ENCODE peak calls at places on chromosome 22, in six cellular contexts. D is tibial nerve, W is PC-3, Z is mesendoderm, B is IMR-90, F is astrocyte. O is an unnamed sample.

GRCh38 chr22:36068776-36069344 is 40.2 kb upstream of the RBFOX2 start:
- DNase-seq in D (no peak), W (peak; percentile 18), Z (no peak), B (peak; percentile 29), F (no peak), O (no peak)

GRCh38 chr22:38412435-38413084 is 42.4 kb downstream of the KCNJ4 start:
- DNase-seq in D (no peak), W (no peak), Z (no peak), B (no peak), F (no peak), O (peak; percentile 66)

GRCh38 chr22:50734343-50734771 is 3.6 kb upstream of the ACR start:
- DNase-seq in D (peak; percentile 9), W (no peak), Z (no peak), B (no peak), F (no peak), O (no peak)

GRCh38 chr22:40588726-40589125 is 47.8 kb downstream of the MRTFA start:
- DNase-seq in D (no peak), W (peak; percentile 37), Z (no peak), B (peak; percentile 70), F (peak; percentile 29), O (no peak)

GRCh38 chr22:40853961-40854360 is 2.5 kb downstream of the ST13 start:
- DNase-seq in D (no peak), W (no peak), Z (no peak), B (no peak), F (no peak), O (no peak)

GRCh38 chr22:46066691-46067090 is 83.6 kb upstream of the PPARA start:
- DNase-seq in D (peak; percentile 19), W (peak; percentile 62), Z (no peak), B (no peak), F (peak; percentile 70), O (no peak)

GRCh38 chr22:32723632-32724031 is 77.9 kb upstream of the TIMP3 start:
- DNase-seq in D (peak; percentile 33), W (no peak), Z (no peak), B (peak; percentile 96), F (peak; percentile 96), O (no peak)

GRCh38 chr22:38262051-38262795 is 10.6 kb downstream of the TMEM184B start:
- DNase-seq in D (no peak), W (peak; percentile 42), Z (peak; percentile 61), B (no peak), F (no peak), O (peak; percentile 85)

GRCh38 chr22:48670747-48671146 is 1156.9 kb downstream of the BRD1 start:
- DNase-seq in D (no peak), W (no peak), Z (no peak), B (no peak), F (no peak), O (no peak)

GRCh38 chr22:44571566-44572413 is 73.8 kb upstream of the RTL6 start:
- DNase-seq in D (no peak), W (no peak), Z (no peak), B (no peak), F (no peak), O (no peak)

GRCh38 chr22:26550498-26551033 is 38.3 kb upstream of the TFIP11 start:
- DNase-seq in D (no peak), W (peak; percentile 3), Z (peak; percentile 39), B (peak; percentile 98), F (peak; percentile 99), O (peak; percentile 36)

GRCh38 chr22:47835726-47836125 is 1073.3 kb downstream of the TBC1D22A start:
- DNase-seq in D (no peak), W (peak; percentile 95), Z (no peak), B (peak; percentile 6), F (peak; percentile 82), O (no peak)

GRCh38 chr22:42958937-42959336 is 56.0 kb downstream of the PACSIN2 start:
- DNase-seq in D (no peak), W (no peak), Z (no peak), B (no peak), F (no peak), O (no peak)
- H3K4me3 ChIP-seq in D (no peak overlapping the region), W (no peak overlapping the region), Z (no peak overlapping the region), B (no peak overlapping the region), F (no peak overlapping the region), O (no peak overlapping the region)

GRCh38 chr22:25484498-25484897 is 80.0 kb upstream of the GRK3 start:
- DNase-seq in D (no peak), W (no peak), Z (no peak), B (no peak), F (no peak), O (no peak)

GRCh38 chr22:25484916-25485315 is 79.6 kb upstream of the GRK3 start:
- DNase-seq in D (no peak), W (no peak), Z (no peak), B (no peak), F (no peak), O (no peak)

GRCh38 chr22:25483931-25484330 is 80.5 kb upstream of the GRK3 start:
- DNase-seq in D (no peak), W (no peak), Z (no peak), B (no peak), F (no peak), O (no peak)

GRCh38 chr22:25487508-25487907 is 77.0 kb upstream of the GRK3 start:
- DNase-seq in D (no peak), W (no peak), Z (no peak), B (no peak), F (no peak), O (no peak)

DNA sequence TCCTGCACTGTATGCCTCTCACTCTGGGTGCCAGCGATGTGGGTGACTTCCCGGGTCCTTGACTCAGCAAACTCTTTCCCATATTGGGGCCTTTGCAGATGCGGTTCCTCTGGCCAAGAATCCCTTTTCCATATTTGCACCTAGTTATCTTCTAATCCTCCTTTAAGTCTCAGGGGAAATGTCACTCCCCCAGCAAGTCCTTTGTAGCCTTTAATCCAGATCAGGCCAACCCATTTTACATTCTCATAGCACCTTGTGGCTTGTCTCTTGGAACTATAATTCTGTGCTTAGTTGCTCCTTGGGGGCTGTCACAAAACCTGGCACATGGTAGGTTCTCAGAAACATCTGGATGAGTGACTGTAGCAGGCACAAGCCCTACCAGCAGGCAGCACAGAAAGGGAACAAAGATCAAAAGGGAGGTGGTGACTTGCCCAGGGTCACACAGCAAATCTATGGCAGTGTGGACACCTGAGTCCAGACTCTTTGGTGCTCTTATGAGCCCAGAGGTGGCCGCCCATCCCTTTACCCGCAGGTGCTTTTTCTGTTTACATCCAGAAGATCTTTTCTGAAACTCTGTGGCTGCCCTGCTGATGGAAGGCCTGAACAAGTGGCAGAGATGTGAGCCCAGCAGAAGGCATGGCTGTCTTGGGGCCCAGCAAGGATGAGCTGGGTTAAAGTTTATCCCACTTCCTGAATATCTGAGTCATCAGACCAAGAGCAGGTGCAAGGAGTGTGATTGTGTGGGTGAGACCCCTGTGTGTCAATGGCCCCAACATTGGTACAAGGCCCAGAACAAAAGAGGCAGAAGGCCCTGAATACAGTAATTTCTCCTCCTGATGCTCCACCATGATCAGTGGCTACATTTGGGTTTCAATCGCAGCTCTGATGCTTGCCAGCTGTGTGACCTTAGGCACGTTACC is 78.6 kb upstream of the GRK3 start:
- DNase-seq in D (no peak), W (no peak), Z (no peak), B (peak; percentile 43), F (no peak), O (no peak)
- H3K4me3 ChIP-seq in D (no peak overlapping the region), W (no peak overlapping the region), Z (no peak overlapping the region), B (no peak overlapping the region), F (no peak overlapping the region), O (no peak overlapping the region)

GRCh38 chr22:39469326-39469680 is 12.5 kb downstream of the MGAT3 start:
- DNase-seq in D (no peak), W (no peak), Z (no peak), B (no peak), F (no peak), O (no peak)
- H3K4me3 ChIP-seq in D (no peak overlapping the region), W (no peak overlapping the region), Z (no peak overlapping the region), B (no peak overlapping the region), F (no peak overlapping the region), O (no peak overlapping the region)

GRCh38 chr22:37244114-37244921 is at the start of gene RAC2:
- DNase-seq in D (no peak), W (peak; percentile 73), Z (peak; percentile 58), B (peak; percentile 57), F (peak; percentile 39), O (peak; percentile 62)
- H3K4me3 ChIP-seq in D (no peak within 1 kb of the TSS), W (peak within 1 kb of the TSS; percentile 93), Z (no peak within 1 kb of the TSS), B (peak within 1 kb of the TSS; percentile 34), F (peak within 1 kb of the TSS; percentile 50), O (peak within 1 kb of the TSS; percentile 28)

GRCh38 chr22:28976588-28976987 is 85.0 kb downstream of the C22orf31 start:
- DNase-seq in D (no peak), W (peak; percentile 74), Z (no peak), B (peak; percentile 88), F (peak; percentile 84), O (no peak)
- H3K4me3 ChIP-seq in D (no peak overlapping the region), W (no peak overlapping the region), Z (no peak overlapping the region), B (no peak overlapping the region), F (peak overlapping the region; percentile 50), O (no peak overlapping the region)

DNA sequence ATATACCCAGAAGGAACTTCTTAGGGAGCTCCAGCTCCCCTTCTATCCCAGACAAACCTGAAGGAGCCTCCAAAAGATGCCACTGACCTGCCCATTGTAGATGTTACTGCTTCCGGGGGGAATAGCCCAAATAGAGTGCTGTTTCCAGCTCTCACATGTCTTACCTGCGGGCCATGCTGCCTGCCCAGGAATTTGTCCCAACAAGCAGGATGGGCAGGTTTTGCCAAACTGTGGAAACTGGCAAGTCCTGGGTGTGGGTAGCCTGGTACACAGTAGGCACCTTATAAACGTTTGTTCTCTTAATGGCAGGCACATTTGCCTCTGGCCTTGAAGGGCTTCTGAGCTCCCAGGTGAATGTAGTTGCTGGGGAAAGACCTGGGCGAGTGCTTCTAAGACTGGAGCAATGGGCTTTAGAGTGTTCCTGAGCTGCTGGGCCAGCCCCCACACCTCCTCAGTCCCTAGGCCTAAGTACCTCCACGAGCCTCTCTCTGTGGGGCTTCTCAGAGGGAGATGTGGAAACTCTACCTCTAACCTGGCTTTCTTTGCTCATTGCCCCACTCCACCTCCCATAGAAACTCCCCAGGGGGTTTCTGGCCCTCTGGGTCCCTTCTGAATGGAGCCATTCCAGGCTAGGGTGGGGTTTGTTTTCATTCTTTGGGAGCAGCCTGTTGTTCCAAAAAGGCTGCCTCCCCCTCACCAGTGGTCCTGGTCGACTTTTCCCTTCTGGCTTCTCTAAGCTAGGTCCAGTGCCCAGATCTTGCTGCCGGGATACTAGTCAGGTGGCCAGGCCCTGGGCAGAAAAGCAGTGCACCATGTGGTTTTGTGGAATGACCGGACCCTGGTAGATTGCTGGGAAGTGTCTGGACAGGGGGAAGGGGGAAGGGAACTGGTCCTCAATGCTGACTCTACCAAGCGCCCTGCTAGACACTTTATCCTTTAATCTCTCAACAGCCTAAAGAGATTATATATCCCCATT is 37.2 kb downstream of the LIMK2 start:
- DNase-seq in D (no peak), W (no peak), Z (no peak), B (no peak), F (peak; percentile 44), O (no peak)
- H3K4me3 ChIP-seq in D (peak overlapping the region; percentile 29), W (no peak overlapping the region), Z (no peak overlapping the region), B (peak overlapping the region; percentile 50), F (peak overlapping the region; percentile 73), O (no peak overlapping the region)

DNA sequence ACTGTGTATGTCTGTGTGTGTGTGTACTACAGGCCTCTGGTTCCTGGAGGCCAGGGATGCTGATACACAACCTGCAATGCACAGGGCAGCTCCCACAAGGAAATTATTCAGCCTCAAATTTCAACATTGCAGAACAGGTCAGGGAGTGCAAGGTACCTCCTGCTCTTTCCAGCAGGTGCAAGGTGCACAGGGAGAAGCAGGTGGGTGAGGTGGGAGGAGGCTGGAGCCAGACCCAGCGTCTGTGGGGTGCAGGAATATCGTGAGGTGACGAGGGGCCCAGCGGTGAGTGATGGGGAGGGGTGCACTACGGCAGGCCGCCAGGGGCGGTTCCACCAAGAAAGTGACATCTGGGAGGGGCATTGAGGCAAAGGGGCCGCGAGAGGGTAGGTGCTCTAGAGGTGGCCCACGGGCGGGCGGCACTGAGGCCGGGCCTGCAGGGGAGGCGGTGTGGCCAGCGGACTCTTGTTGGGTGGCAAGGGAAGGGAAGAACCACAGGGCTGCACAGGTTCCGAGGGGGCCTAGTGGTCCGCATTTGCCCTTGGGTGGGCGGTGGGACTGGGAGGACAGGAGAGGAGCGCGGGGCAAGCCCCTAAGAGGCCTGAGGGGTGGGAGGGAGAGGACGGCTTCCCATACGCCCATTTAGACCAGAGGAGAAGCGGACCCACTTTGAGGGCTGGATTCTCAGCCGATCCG is 21.6 kb downstream of the DGCR6L start:
- DNase-seq in D (no peak), W (no peak), Z (no peak), B (no peak), F (no peak), O (peak; percentile 43)
- H3K4me3 ChIP-seq in D (peak overlapping the region; percentile 3), W (no peak overlapping the region), Z (peak overlapping the region; percentile 41), B (no peak overlapping the region), F (no peak overlapping the region), O (peak overlapping the region; percentile 73)

O was measured in GM23338.